ENCODE peak calls at places on chromosomes 3 and 15, in nine cellular contexts. E is activated T-cell treated with anti-CD3 and anti-CD28 coated beads, Interleukin-2, amount 50 U/mL, for 48 hours; I is caudate nucleus; V is HL-60; B is hippocampal formation; N is activated CD4-positive, alpha-beta T cell treated with anti-CD3 and anti-CD28 coated beads for 4 hours; Q is fibroblast of the conjunctiva; J is endodermal cell; A is fibroblast of lung. T is an unnamed sample.

GRCh38 chr3:132117642-132118041 is 82.8 kb upstream of the CPNE4 start:
- DNase-seq in I (no peak), Q (no peak), B (no peak), J (no peak), V (no peak), N (no peak), E (no peak), A (peak; percentile 3), T (no peak)

GRCh38 chr3:187016639-187017345 is 86.5 kb downstream of the ST6GAL1 start:
- DNase-seq in J (no peak), B (no peak), Q (no peak), N (no peak), V (peak; percentile 58), E (no peak), A (peak; percentile 15), I (no peak), T (no peak)

GRCh38 chr3:151434151-151434890 is 26.5 kb downstream of the IGSF10 start:
- DNase-seq in V (no peak), A (peak; percentile 93), J (no peak), B (no peak), I (no peak), N (no peak), E (no peak), Q (peak; percentile 77), T (no peak)

GRCh38 chr3:46537316-46537715 is 28.8 kb downstream of the LRRC2 start:
- DNase-seq in Q (no peak), N (no peak), E (no peak), B (no peak), I (no peak), A (peak; percentile 43), J (no peak), V (no peak), T (no peak)

GRCh38 chr3:5476403-5476802 is 288.9 kb downstream of the EDEM1 start:
- DNase-seq in N (no peak), E (no peak), Q (no peak), A (no peak), J (peak; percentile 47), B (no peak), V (no peak), I (no peak), T (no peak)

GRCh38 chr3:125067225-125067624 is 11.4 kb upstream of the HEG1 start:
- DNase-seq in E (no peak), Q (no peak), A (peak; percentile 69), B (no peak), N (no peak), I (no peak), V (no peak), J (no peak), T (no peak)

GRCh38 chr3:154430014-154430413 is at the start of gene GPR149:
- DNase-seq in E (no peak), J (peak; percentile 74), V (no peak), N (no peak), A (peak; percentile 9), Q (no peak), B (no peak), I (peak; percentile 40), T (no peak)

GRCh38 chr15:73053398-73053723 is 1.1 kb downstream of the NEO1 start:
- DNase-seq in I (no peak), E (no peak), Q (no peak), B (no peak), N (no peak), J (no peak), A (no peak), V (no peak), T (no peak)

GRCh38 chr3:123808812-123809211 is 75.3 kb downstream of the MYLK start:
- DNase-seq in A (no peak), I (no peak), E (no peak), Q (no peak), J (no peak), N (no peak), B (no peak), V (no peak), T (no peak)

GRCh38 chr3:15753056-15753710 is 44.6 kb downstream of the ANKRD28 start:
- DNase-seq in I (no peak), J (no peak), B (peak; percentile 27), A (no peak), N (no peak), E (no peak), Q (no peak), V (no peak), T (no peak)

GRCh38 chr3:159210336-159210735 is 408.5 kb downstream of the MFSD1 start:
- DNase-seq in Q (no peak), I (no peak), B (no peak), E (no peak), V (no peak), A (no peak), N (no peak), J (no peak), T (no peak)

T was measured in activated naive CD8-positive, alpha-beta T cell treated with anti-CD3 and anti-CD28 coated beads, Interleukin-2, amount 50 U/mL, for 24 hours.